ENCODE peak calls at places on chromosome 22, in eight cellular contexts. F is choroid plexus epithelial cell, M is A549, K is adrenal gland, X is mucosa of descending colon, W is fibroblast of pulmonary artery, D is AG04450, A is PC-3. T is an unnamed sample.
A peak's percentile ranks its signal among the peaks of the same experiment; 100 is the strongest.

GRCh38 chr22:42418811-42419243 is 13.4 kb downstream of the NFAM1 start:
- DNase-seq in F (no peak), M (no peak), K (no peak), X (no peak), W (no peak), D (no peak), A (no peak), T (peak; percentile 18)

GRCh38 chr22:17106785-17107546 is 14.2 kb downstream of the TMEM121B start:
- DNase-seq in F (no peak), M (no peak), K (no peak), X (no peak), W (no peak), D (no peak), A (no peak), T (no peak)

GRCh38 chr22:30212996-30213441 is 33.5 kb downstream of the LIF start:
- DNase-seq in F (peak; percentile 91), M (no peak), K (no peak), X (no peak), W (peak; percentile 94), D (no peak), A (peak; percentile 66), T (no peak)

GRCh38 chr22:20247010-20247505 is 21.1 kb downstream of the RTN4R start:
- DNase-seq in F (peak; percentile 12), M (no peak), K (no peak), X (no peak), W (no peak), D (no peak), A (no peak), T (no peak)

GRCh38 chr22:48394787-48395620 is 1432.7 kb downstream of the BRD1 start:
- DNase-seq in F (no peak), M (no peak), K (no peak), X (no peak), W (no peak), D (no peak), A (no peak), T (no peak)

GRCh38 chr22:48714231-48714630 is 1113.4 kb downstream of the BRD1 start:
- DNase-seq in F (no peak), M (no peak), K (no peak), X (no peak), W (no peak), D (no peak), A (no peak), T (no peak)

GRCh38 chr22:33853200-33854097 is 66.8 kb downstream of the LARGE1 start:
- DNase-seq in F (peak; percentile 89), M (peak; percentile 42), K (peak; percentile 77), X (peak; percentile 75), W (peak; percentile 65), D (no peak), A (peak; percentile 2), T (peak; percentile 56)

GRCh38 chr22:17366830-17367229 is 2.4 kb upstream of the CECR2 start:
- DNase-seq in F (peak; percentile 46), M (peak; percentile 33), K (no peak), X (peak; percentile 42), W (no peak), D (no peak), A (no peak), T (no peak)

GRCh38 chr22:45602824-45603301 is 68.8 kb upstream of the ATXN10 start:
- DNase-seq in F (peak; percentile 51), M (peak; percentile 82), K (no peak), X (peak; percentile 14), W (peak; percentile 17), D (no peak), A (no peak), T (peak; percentile 22)

GRCh38 chr22:27135582-27135981 is 478.2 kb downstream of the MIAT start:
- DNase-seq in F (peak; percentile 65), M (peak; percentile 78), K (no peak), X (no peak), W (peak; percentile 75), D (no peak), A (no peak), T (peak; percentile 28)

GRCh38 chr22:44632823-44633478 is 69.1 kb upstream of the PRR5 start:
- DNase-seq in F (no peak), M (no peak), K (no peak), X (no peak), W (no peak), D (no peak), A (no peak), T (no peak)

GRCh38 chr22:27715078-27715477 is 86.5 kb downstream of the MN1 start:
- DNase-seq in F (peak; percentile 5), M (no peak), K (no peak), X (no peak), W (no peak), D (no peak), A (no peak), T (no peak)

GRCh38 chr22:36497910-36498669 is 8.8 kb downstream of the FOXRED2 start:
- DNase-seq in F (peak; percentile 13), M (no peak), K (no peak), X (no peak), W (no peak), D (no peak), A (no peak), T (no peak)
- TF ChIP-seq CTCF in F (peak; percentile 39), M (no peak), K (no peak), X (no peak), W (peak; percentile 13), D (no peak), A (no peak), T (peak; percentile 7)

DNA sequence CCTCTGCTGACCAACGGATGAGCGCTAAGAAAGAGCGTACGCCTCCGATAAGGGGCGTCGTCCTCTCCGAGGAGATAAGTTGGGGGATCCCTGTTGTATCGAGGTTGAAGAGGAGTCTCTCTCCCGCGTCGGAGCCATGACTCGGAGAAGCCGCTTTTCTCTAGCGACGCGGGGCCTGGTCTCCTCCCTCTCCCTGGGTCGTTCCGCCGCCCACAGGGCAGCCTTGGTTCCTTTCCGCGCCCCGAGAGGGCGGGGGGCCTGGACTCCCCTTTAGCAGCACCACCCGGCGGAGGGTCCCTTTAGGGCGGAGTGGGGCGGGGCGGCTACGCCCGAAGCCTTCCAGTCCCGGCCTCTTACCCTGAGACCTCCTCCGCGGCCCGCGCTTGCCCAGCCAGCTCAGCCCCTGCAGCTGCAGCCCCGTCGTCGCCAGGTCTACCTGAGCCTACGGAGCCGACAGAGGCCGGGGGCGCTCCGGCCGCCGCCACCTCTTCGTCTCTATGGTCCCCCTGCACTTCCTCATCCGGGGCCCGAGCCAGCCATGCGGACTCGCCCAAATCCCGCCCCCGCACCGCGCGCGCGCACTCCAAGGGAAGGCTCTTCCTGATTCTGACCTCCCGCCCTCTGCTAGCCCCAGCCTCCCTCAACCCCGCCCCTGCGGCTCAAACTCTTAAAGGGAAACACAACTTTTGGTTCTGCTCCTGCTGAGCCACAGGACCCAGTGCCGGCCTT is at the start of gene PRR14L:
- DNase-seq in F (peak; percentile 94), M (peak; percentile 94), K (peak; percentile 98), X (peak; percentile 99), W (peak; percentile 94), D (peak; percentile 77), A (peak; percentile 90), T (peak; percentile 97)
- TF ChIP-seq CTCF in F (no peak), M (no peak), K (no peak), X (no peak), W (no peak), D (peak; percentile 21), A (no peak), T (no peak)

DNA sequence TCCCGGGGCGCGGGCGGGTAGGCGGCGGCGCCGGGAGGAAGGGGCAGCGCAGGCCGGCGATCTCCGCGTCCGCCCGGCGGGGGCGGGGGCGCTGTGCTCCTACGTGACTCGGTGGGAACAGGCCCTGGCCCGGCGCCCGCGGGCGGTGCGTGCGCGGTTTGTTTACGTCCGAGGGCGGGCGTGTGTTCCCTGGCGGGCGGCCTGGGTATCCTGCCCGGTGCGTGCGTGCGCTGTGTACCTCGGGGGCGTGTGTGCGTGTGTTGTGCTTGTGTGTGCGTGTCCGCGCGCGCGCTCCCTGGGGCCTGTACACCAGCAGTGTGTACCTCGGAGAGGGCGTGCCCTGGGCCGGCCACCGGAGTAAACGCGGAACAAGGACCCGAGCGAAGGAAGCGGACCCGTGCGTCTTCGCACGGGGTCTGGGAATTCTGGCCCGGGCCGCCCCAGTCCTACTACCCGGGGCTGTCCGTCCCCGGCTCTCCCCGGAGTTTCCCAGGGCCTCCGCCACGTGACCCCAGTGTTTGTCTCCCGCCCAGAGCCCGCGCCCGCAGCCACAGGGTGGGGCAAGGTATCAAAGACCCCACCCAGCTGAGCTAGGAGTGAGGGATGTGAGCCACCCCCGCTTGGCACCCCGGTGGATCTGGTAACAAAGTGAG is 769 bp downstream of the MAFF start:
- DNase-seq in F (peak; percentile 90), M (peak; percentile 60), K (peak; percentile 91), X (peak; percentile 87), W (peak; percentile 94), D (peak; percentile 71), A (peak; percentile 76), T (peak; percentile 81)
- TF ChIP-seq CTCF in F (no peak), M (no peak), K (peak; percentile 13), X (no peak), W (no peak), D (no peak), A (peak; percentile 13), T (no peak)

GRCh38 chr22:46762238-46763050 is at the start of gene TBC1D22A:
- DNase-seq in F (peak; percentile 96), M (peak; percentile 93), K (peak; percentile 94), X (peak; percentile 98), W (peak; percentile 94), D (peak; percentile 80), A (peak; percentile 91), T (peak; percentile 93)
- TF ChIP-seq CTCF in F (peak; percentile 9), M (no peak), K (no peak), X (no peak), W (no peak), D (no peak), A (no peak), T (no peak)

DNA sequence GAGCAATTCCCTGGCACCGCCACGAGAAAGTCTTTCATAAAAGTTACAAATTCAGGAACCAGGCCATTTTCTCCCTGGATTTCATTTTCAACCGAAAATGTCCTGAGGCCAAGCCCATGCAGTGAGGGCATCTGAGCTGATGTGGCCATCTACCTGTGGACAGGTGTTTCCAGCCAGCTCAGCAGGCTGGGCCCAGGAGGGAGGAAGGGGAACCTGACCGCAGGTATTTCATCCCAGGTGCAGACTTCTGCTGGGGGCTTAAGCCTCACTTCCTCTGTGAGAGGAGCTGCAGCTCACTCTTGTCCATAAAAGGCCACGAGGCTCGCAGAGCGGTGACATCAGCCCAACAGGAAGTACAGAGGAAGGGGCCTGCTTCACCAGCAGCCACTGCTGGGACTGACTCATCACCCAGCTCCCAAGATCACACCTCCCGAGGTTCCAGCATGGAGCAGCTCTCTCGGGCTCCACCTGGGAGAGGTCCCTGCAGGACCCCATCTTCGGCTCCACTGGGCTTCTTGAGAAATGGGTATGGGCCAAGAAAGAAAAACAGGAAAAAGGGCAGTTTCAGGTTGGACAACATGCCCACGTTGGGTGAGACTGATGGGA is 56.4 kb downstream of the MYH9 start:
- DNase-seq in F (peak; percentile 94), M (peak; percentile 88), K (peak; percentile 76), X (peak; percentile 74), W (peak; percentile 96), D (peak; percentile 89), A (peak; percentile 96), T (peak; percentile 97)
- TF ChIP-seq CTCF in F (peak; percentile 13), M (no peak), K (no peak), X (no peak), W (no peak), D (no peak), A (no peak), T (no peak)

T was measured in MCF 10A.